ENCODE peak calls at places on chromosomes 3 and 15, in four cellular contexts. G, M, Q and X are unnamed samples.

GRCh38 chr3:188227442-188227841 is 73.5 kb downstream of the LPP start:
- DNase-seq in G (no peak), M (no peak), Q (no peak), X (no peak)

GRCh38 chr3:157445897-157446296 is 9.2 kb downstream of the PTX3 start:
- DNase-seq in G (no peak), M (no peak), Q (no peak), X (no peak)

GRCh38 chr15:59764775-59765174 is 75.7 kb upstream of the BNIP2 start:
- DNase-seq in G (no peak), M (no peak), Q (no peak), X (no peak)

GRCh38 chr3:119149484-119149883 is 3.5 kb downstream of the TEX55 start:
- DNase-seq in G (no peak), M (no peak), Q (no peak), X (no peak)

GRCh38 chr15:58515807-58516206 is 84.0 kb downstream of the LIPC start:
- DNase-seq in G (no peak), M (no peak), Q (no peak), X (no peak)

GRCh38 chr3:149816986-149817385 is 4.0 kb downstream of the RNF13 start:
- DNase-seq in G (no peak), M (no peak), Q (no peak), X (no peak)

GRCh38 chr3:123396171-123397049 is 52.5 kb downstream of the ADCY5 start:
- DNase-seq in G (no peak), M (no peak), Q (no peak), X (no peak)

GRCh38 chr3:67875858-67876257 is 221.4 kb upstream of the SUCLG2 start:
- DNase-seq in G (no peak), M (no peak), Q (no peak), X (no peak)

GRCh38 chr3:185954366-185954723 is 16.5 kb upstream of the TRA2B start:
- DNase-seq in G (no peak), M (no peak), Q (no peak), X (no peak)

GRCh38 chr3:55750525-55750924 is 263.4 kb upstream of the WNT5A start:
- DNase-seq in G (no peak), M (no peak), Q (peak), X (peak)

GRCh38 chr15:83775738-83776137 is 121.8 kb downstream of the ADAMTSL3 start:
- DNase-seq in G (no peak), M (no peak), Q (no peak), X (no peak)

GRCh38 chr15:101128191-101128590 is 123.7 kb downstream of the CHSY1 start:
- DNase-seq in G (no peak), M (no peak), Q (no peak), X (no peak)

GRCh38 chr3:126380011-126380768 is 14.5 kb upstream of the CFAP100 start:
- DNase-seq in G (no peak), M (no peak), Q (no peak), X (no peak)

GRCh38 chr3:87082806-87083440 is 92.0 kb upstream of the VGLL3 start:
- DNase-seq in G (no peak), M (peak), Q (peak), X (peak)

GRCh38 chr3:176147251-176147650 is 1050.0 kb downstream of the TBL1XR1 start:
- DNase-seq in G (no peak), M (no peak), Q (no peak), X (no peak)

GRCh38 chr3:12170207-12170606 is 11.5 kb upstream of the TIMP4 start:
- DNase-seq in G (no peak), M (no peak), Q (no peak), X (no peak)

GRCh38 chr3:178823556-178824229 is 247.9 kb downstream of the ZMAT3 start:
- DNase-seq in G (no peak), M (no peak), Q (peak), X (no peak)

GRCh38 chr15:29449136-29449535 is 179.5 kb upstream of the NSMCE3 start:
- DNase-seq in G (no peak), M (peak), Q (no peak), X (no peak)

GRCh38 chr3:100114413-100115030 is at the start of gene FILIP1L:
- DNase-seq in G (no peak), M (no peak), Q (no peak), X (no peak)

GRCh38 chr3:73401616-73402265 is 223.0 kb downstream of the PDZRN3 start:
- DNase-seq in G (no peak), M (no peak), Q (peak), X (peak)

GRCh38 chr3:46912986-46913385 is 35.5 kb downstream of the PTH1R start:
- DNase-seq in G (no peak), M (no peak), Q (no peak), X (no peak)

GRCh38 chr3:57080171-57080570 is 19.7 kb downstream of the SPATA12 start:
- DNase-seq in G (no peak), M (no peak), Q (no peak), X (no peak)

GRCh38 chr15:38758001-38758400 is 193.4 kb upstream of the RASGRP1 start:
- DNase-seq in G (no peak), M (no peak), Q (no peak), X (no peak)

GRCh38 chr15:36079021-36079420 is 500.4 kb upstream of the CDIN1 start:
- DNase-seq in G (no peak), M (no peak), Q (no peak), X (no peak)

GRCh38 chr3:53225181-53225580 is 30.6 kb downstream of the TKT start:
- DNase-seq in G (no peak), M (no peak), Q (no peak), X (no peak)

GRCh38 chr3:197682713-197683112 is 54.0 kb downstream of the RUBCN start:
- DNase-seq in G (no peak), M (no peak), Q (no peak), X (no peak)

GRCh38 chr3:190718691-190719090 is 143.8 kb downstream of the GMNC start:
- DNase-seq in G (no peak), M (no peak), Q (no peak), X (no peak)